ENCODE peak calls at places on chromosome 12, in nine cellular contexts. Y is GM03348; J is GM04504; W is stimulated activated CD8-positive, alpha-beta memory T cell treated with anti-CD3 and anti-CD28 coated beads, Interleukin-4, amount 100 ng/mL, for 1 hour; M is activated gamma-delta T cell treated with Interleukin-2 at 50 U/mL for 16 hours; S is foreskin fibroblast; K is skeletal muscle cell; L is NCI-H748 treated with DMSO at 0.1 percent for 48 hours; T is hepatocyte. D is an unnamed sample.

GRCh38 chr12:46268349-46268616 is 560 bp downstream of the SLC38A1 start:
- DNase-seq in T (no peak), W (peak), M (no peak), L (peak), S (no peak), J (no peak), Y (peak), K (no peak), D (no peak)

GRCh38 chr12:25250744-25251730 is at the start of gene KRAS:
- DNase-seq in T (peak), S (peak), J (peak), W (peak), L (peak), M (peak), Y (peak), K (peak), D (peak)

GRCh38 chr12:78036889-78037288 is 206.2 kb downstream of the NAV3 start:
- DNase-seq in W (no peak), M (no peak), T (no peak), K (no peak), J (no peak), L (no peak), Y (no peak), S (no peak), D (no peak)

GRCh38 chr12:4483885-4484823 is 38.5 kb upstream of the FGF6 start:
- DNase-seq in K (no peak), J (no peak), T (no peak), L (no peak), S (no peak), Y (no peak), M (no peak), W (no peak), D (no peak)

GRCh38 chr12:100484891-100485511 is 11.3 kb downstream of the NR1H4 start:
- DNase-seq in T (no peak), L (no peak), J (no peak), K (no peak), S (no peak), M (no peak), W (no peak), Y (no peak), D (no peak)

GRCh38 chr12:13220848-13221247 is 24.3 kb downstream of the EMP1 start:
- DNase-seq in K (no peak), S (no peak), M (no peak), L (no peak), J (no peak), W (no peak), T (no peak), Y (peak), D (no peak)

GRCh38 chr12:4119157-4119761 is 154.3 kb upstream of the CCND2 start:
- DNase-seq in L (no peak), Y (no peak), M (no peak), K (no peak), W (no peak), J (no peak), T (no peak), S (no peak), D (no peak)

GRCh38 chr12:7060353-7060954 is at the start of gene C1S:
- DNase-seq in W (no peak), L (no peak), S (peak), M (no peak), Y (peak), T (peak), J (peak), K (peak), D (no peak)

GRCh38 chr12:78863482-78864427 is 819 bp upstream of the SYT1 start:
- DNase-seq in Y (peak), W (no peak), K (no peak), M (peak), L (peak), T (peak), S (peak), J (peak), D (no peak)

GRCh38 chr12:19168634-19169033 is 39.1 kb downstream of the PLEKHA5 start:
- DNase-seq in Y (no peak), M (no peak), S (no peak), W (no peak), J (no peak), T (no peak), K (no peak), L (no peak), D (no peak)

GRCh38 chr12:51972849-51973273 is 21.4 kb downstream of the ACVR1B start:
- DNase-seq in S (no peak), T (peak), J (no peak), W (no peak), K (no peak), Y (peak), L (no peak), M (peak), D (no peak)

GRCh38 chr12:11228268-11228879 is 41.1 kb downstream of the PRB3 start:
- DNase-seq in S (peak), L (peak), J (peak), K (peak), Y (peak), M (peak), T (peak), W (no peak), D (no peak)

GRCh38 chr12:127459166-127459565 is 807.8 kb upstream of the TMEM132C start:
- DNase-seq in J (no peak), W (no peak), L (no peak), S (no peak), M (no peak), T (no peak), Y (no peak), K (no peak), D (no peak)

GRCh38 chr12:75690556-75690955 is 179.1 kb upstream of the KRR1 start:
- DNase-seq in S (peak), W (no peak), T (no peak), K (peak), M (no peak), Y (peak), J (peak), L (no peak), D (no peak)

GRCh38 chr12:104083769-104084475 is 19.6 kb downstream of the HCFC2 start:
- DNase-seq in L (no peak), W (no peak), S (no peak), T (no peak), M (no peak), K (no peak), J (no peak), Y (no peak), D (no peak)

GRCh38 chr12:107765316-107765715 is 4.4 kb upstream of the PRDM4 start:
- DNase-seq in W (no peak), L (no peak), Y (no peak), J (no peak), K (no peak), T (no peak), S (no peak), M (no peak), D (no peak)

GRCh38 chr12:119669744-119670472 is 2.0 kb downstream of the PRKAB1 start:
- DNase-seq in S (no peak), K (no peak), M (no peak), J (no peak), L (no peak), W (no peak), Y (no peak), T (peak), D (no peak)

GRCh38 chr12:112446008-112446725 is 27.4 kb downstream of the PTPN11 start:
- DNase-seq in Y (no peak), J (no peak), M (no peak), L (no peak), K (no peak), W (no peak), T (no peak), S (no peak), D (no peak)

GRCh38 chr12:132175496-132176357 is 31.5 kb downstream of the NOC4L start:
- DNase-seq in T (no peak), S (no peak), L (no peak), J (no peak), Y (no peak), K (no peak), M (no peak), W (no peak), D (no peak)

GRCh38 chr12:94320109-94320508 is 139.6 kb downstream of the CEP83 start:
- DNase-seq in W (no peak), T (no peak), Y (no peak), S (no peak), L (no peak), K (no peak), M (no peak), J (no peak), D (no peak)

GRCh38 chr12:104958946-104959841 is 1.1 kb upstream of the SLC41A2 start:
- DNase-seq in L (peak), K (no peak), M (no peak), S (peak), Y (peak), W (no peak), J (peak), T (no peak), D (no peak)

GRCh38 chr12:71935594-71935993 is 3.1 kb upstream of the TPH2 start:
- DNase-seq in Y (no peak), W (no peak), S (no peak), J (no peak), L (no peak), M (no peak), T (no peak), K (no peak), D (no peak)

GRCh38 chr12:64080319-64081008 is 141.6 kb downstream of the KICS2 start:
- DNase-seq in L (peak), M (no peak), T (peak), S (no peak), W (no peak), Y (no peak), J (no peak), K (no peak), D (no peak)

GRCh38 chr12:79834712-79835376 is 100.1 kb downstream of the PPP1R12A start:
- DNase-seq in K (no peak), J (no peak), W (no peak), Y (no peak), S (no peak), L (no peak), M (no peak), T (no peak), D (no peak)

GRCh38 chr12:64178122-64178521 is 44.0 kb downstream of the KICS2 start:
- DNase-seq in K (no peak), S (peak), M (no peak), W (no peak), J (no peak), T (peak), Y (peak), L (no peak), D (no peak)

GRCh38 chr12:74031045-74031444 is 506.6 kb upstream of the ATXN7L3B start:
- DNase-seq in J (no peak), K (no peak), Y (no peak), T (no peak), S (no peak), L (no peak), M (no peak), W (no peak), D (no peak)

GRCh38 chr12:66144796-66145754 is 14.5 kb upstream of the LLPH start:
- DNase-seq in M (no peak), T (peak), Y (peak), L (peak), J (no peak), S (peak), W (no peak), K (peak), D (no peak)

GRCh38 chr12:82413994-82414393 is 55.7 kb downstream of the METTL25 start:
- DNase-seq in L (no peak), Y (no peak), J (no peak), W (no peak), K (peak), S (no peak), M (no peak), T (no peak), D (no peak)

GRCh38 chr12:54051916-54052744 is 1.5 kb upstream of the HOXC4 start:
- DNase-seq in S (no peak), W (no peak), L (no peak), T (peak), M (no peak), J (peak), K (no peak), Y (peak), D (no peak)

GRCh38 chr12:78403136-78403535 is 461.4 kb upstream of the SYT1 start:
- DNase-seq in J (peak), S (peak), K (peak), Y (peak), L (no peak), M (no peak), W (no peak), T (no peak), D (no peak)

GRCh38 chr12:49588281-49588680 is 17.2 kb downstream of the FAM186B start:
- DNase-seq in W (no peak), L (no peak), J (no peak), T (no peak), M (no peak), K (no peak), Y (no peak), S (no peak), D (no peak)

GRCh38 chr12:60231301-60231700 is 635.5 kb downstream of the SLC16A7 start:
- DNase-seq in M (no peak), L (no peak), K (no peak), J (no peak), W (no peak), T (no peak), Y (no peak), S (no peak), D (no peak)

GRCh38 chr12:563250-563781 is 99.9 kb downstream of the NINJ2 start:
- DNase-seq in Y (peak), K (no peak), L (no peak), T (no peak), S (no peak), W (no peak), J (no peak), M (peak), D (no peak)

GRCh38 chr12:104985206-104985605 is 910 bp upstream of the NOPCHAP1 start:
- DNase-seq in W (no peak), K (no peak), J (no peak), L (peak), M (no peak), T (no peak), Y (no peak), S (no peak), D (no peak)

GRCh38 chr12:31518680-31519227 is 72.2 kb downstream of the DENND5B start:
- DNase-seq in J (peak), M (no peak), S (peak), W (no peak), Y (peak), L (peak), T (peak), K (peak), D (no peak)

GRCh38 chr12:5480218-5480952 is 48.5 kb downstream of the NTF3 start:
- DNase-seq in T (peak), M (no peak), W (no peak), Y (peak), J (no peak), S (no peak), L (peak), K (no peak), D (no peak)